ENCODE peak calls at places on chromosomes 11 and 22, in eight cellular contexts. P, I, L, H, O, X, Q and K are unnamed samples.

GRCh38 chr11:8793114-8793777 is 110.7 kb downstream of the RPL27A start:
- DNase-seq in I (peak; percentile 39), O (no peak), H (no peak), X (no peak), Q (no peak), P (no peak), L (no peak), K (no peak)

GRCh38 chr11:13030857-13031256 is 21.7 kb downstream of the RASSF10 start:
- DNase-seq in I (peak; percentile 26), L (peak; percentile 41), O (no peak), P (no peak), H (peak; percentile 88), Q (peak; percentile 89), X (peak; percentile 95), K (no peak)

GRCh38 chr11:59689015-59689414 is 20.2 kb upstream of the PATL1 start:
- DNase-seq in P (no peak), X (no peak), I (no peak), H (no peak), Q (no peak), O (no peak), L (no peak), K (no peak)

GRCh38 chr11:61654397-61654829 is 25.8 kb upstream of the DAGLA start:
- DNase-seq in I (no peak), O (no peak), Q (peak; percentile 33), L (peak; percentile 56), P (no peak), H (no peak), X (no peak), K (no peak)

GRCh38 chr11:17458268-17458667 is 18.4 kb downstream of the ABCC8 start:
- DNase-seq in I (no peak), Q (no peak), X (no peak), O (no peak), L (no peak), H (no peak), P (no peak), K (no peak)

GRCh38 chr11:15745266-15745665 is 611.1 kb downstream of the SOX6 start:
- DNase-seq in H (no peak), Q (no peak), P (peak; percentile 1), O (no peak), L (no peak), X (no peak), I (peak; percentile 7), K (no peak)

GRCh38 chr11:58075781-58076180 is 45.0 kb downstream of the OR6Q1 start:
- DNase-seq in X (no peak), Q (no peak), I (no peak), P (no peak), O (no peak), H (no peak), L (no peak), K (no peak)

GRCh38 chr11:94154095-94154856 is 25.6 kb downstream of the PANX1 start:
- DNase-seq in X (no peak), L (no peak), P (no peak), Q (no peak), O (no peak), I (no peak), H (no peak), K (no peak)

GRCh38 chr22:18994780-18995711 is 59.0 kb upstream of the PRODH start:
- DNase-seq in L (no peak), O (no peak), X (no peak), I (no peak), H (no peak), P (peak; percentile 43), Q (peak; percentile 36), K (no peak)

GRCh38 chr11:121348220-121348875 is 55.8 kb downstream of the SC5D start:
- DNase-seq in P (no peak), H (no peak), L (no peak), Q (no peak), O (no peak), X (no peak), I (no peak), K (no peak)

GRCh38 chr11:60378359-60378758 is at the start of gene MS4A7:
- DNase-seq in P (no peak), Q (peak; percentile 21), X (no peak), H (no peak), I (no peak), L (peak; percentile 24), O (no peak), K (no peak)

DNA sequence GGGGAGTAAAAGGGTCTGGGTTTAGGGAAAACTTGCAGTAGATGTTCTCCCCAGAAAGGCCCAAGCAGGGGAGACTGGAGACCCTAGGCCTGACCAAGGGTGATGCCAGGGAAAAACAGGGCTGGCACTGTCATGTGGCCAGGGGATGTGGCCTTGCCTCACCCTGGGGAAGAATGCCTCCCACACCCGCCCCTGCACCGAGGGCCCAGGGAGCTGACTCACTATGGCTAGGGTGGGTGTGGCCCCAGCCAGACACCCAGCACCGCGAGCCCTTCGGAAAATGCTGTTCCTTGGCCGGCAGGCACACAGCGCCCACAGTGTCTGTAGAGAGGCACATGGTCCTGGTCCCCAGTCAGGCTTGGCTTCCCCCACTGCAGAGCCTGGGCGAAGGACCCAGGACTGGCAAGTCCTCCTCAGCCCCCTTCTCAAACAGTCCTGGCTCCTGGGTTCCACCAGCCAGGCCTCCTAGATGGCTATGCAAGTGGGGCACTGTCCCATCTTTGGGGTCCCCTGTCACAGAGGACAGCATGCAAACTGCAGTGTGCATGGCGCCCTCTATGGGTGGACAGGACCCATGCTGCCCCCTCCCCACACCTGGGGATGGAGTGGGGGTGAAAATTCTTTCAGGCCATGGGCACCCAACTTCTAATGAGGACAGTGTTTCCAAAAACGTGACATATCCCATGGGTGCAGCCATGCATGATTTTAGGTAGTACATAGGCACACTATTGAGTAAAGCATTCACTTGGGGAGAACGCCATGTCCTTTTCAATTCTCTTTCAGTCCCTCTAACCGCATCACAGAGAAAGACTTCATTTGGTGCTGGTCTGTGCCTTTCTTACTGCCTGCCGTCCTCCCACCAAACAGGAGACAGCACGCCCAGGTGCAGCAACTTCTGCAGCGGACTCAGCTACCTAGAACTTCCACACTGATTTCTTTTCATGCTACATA is 15.2 kb downstream of the TMPRSS5 start:
- DNase-seq in Q (no peak), P (peak; percentile 84), L (no peak), O (no peak), I (no peak), X (peak; percentile 75), H (no peak), K (peak; percentile 75)
- TF ChIP-seq POLR2A in Q (no peak), P (no peak), L (no peak), O (no peak), I (no peak), X (no peak), H (no peak), K (peak; percentile 17)

GRCh38 chr22:38953577-38954413 is 3.6 kb upstream of the APOBEC3A start:
- DNase-seq in I (no peak), H (no peak), P (peak; percentile 65), Q (no peak), X (no peak), L (no peak), O (no peak), K (peak; percentile 83)
- TF ChIP-seq POLR2A in I (no peak), H (no peak), P (no peak), Q (no peak), X (no peak), L (no peak), O (no peak), K (no peak)

GRCh38 chr11:688681-689080 is 6.3 kb downstream of the DEAF1 start:
- DNase-seq in O (no peak), Q (no peak), X (no peak), I (no peak), H (no peak), P (no peak), L (no peak), K (no peak)

GRCh38 chr11:691710-692590 is 3.1 kb downstream of the DEAF1 start:
- DNase-seq in O (no peak), X (no peak), I (no peak), L (no peak), Q (no peak), H (no peak), P (no peak), K (no peak)

GRCh38 chr11:689630-690029 is 5.4 kb downstream of the DEAF1 start:
- DNase-seq in L (no peak), H (peak; percentile 60), I (peak; percentile 87), Q (no peak), X (no peak), O (no peak), P (no peak), K (no peak)

GRCh38 chr11:692824-693414 is 2.1 kb downstream of the DEAF1 start:
- DNase-seq in Q (no peak), H (peak; percentile 56), X (no peak), O (no peak), I (no peak), L (no peak), P (no peak), K (no peak)

DNA sequence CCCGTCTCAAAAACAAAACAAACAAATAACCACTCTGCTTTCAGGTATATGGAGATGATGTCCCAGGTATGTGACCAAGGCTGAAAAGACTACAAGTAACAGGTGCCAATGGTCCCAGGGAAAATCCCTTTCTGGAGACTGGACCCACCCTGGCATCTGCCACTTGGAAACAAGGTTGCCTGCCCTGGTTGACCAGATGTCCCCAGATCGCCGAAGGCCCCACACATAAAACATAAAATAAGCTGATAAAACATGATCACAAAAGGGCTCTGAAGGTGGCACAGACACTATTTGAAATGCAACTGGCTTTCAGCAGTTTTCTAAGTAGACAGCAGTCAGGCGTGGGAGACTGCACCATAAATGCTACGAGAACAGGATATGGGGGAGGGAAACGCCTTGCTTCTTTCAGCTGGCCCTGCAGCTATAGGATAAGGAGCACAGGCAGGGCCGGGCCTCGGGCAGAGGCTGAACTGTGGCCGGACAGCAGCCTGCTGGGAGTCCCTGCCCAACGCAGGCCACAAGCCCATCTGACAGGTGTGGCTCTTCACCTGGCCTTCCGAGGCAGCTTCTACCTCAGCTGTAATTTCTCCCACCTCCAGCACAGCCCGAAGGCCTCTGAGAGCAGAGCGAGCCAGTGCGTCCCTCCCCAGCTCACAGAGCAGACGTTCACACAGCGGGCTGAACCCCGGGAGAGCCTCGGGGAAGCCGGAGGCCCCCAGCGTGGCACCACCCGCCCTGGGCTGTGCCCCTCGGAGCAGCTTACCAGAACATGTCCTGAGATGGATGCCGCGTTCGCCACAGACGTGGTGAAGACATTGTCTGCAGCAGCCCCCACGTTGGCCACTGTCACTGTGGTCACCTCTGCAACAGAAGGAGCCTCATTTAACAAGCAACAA is 4.0 kb downstream of the DEAF1 start:
- DNase-seq in Q (no peak), X (no peak), P (no peak), L (no peak), I (peak; percentile 45), O (no peak), H (no peak), K (peak; percentile 73)
- TF ChIP-seq POLR2A in Q (no peak), X (no peak), P (no peak), L (no peak), I (no peak), O (no peak), H (no peak), K (no peak)

DNA sequence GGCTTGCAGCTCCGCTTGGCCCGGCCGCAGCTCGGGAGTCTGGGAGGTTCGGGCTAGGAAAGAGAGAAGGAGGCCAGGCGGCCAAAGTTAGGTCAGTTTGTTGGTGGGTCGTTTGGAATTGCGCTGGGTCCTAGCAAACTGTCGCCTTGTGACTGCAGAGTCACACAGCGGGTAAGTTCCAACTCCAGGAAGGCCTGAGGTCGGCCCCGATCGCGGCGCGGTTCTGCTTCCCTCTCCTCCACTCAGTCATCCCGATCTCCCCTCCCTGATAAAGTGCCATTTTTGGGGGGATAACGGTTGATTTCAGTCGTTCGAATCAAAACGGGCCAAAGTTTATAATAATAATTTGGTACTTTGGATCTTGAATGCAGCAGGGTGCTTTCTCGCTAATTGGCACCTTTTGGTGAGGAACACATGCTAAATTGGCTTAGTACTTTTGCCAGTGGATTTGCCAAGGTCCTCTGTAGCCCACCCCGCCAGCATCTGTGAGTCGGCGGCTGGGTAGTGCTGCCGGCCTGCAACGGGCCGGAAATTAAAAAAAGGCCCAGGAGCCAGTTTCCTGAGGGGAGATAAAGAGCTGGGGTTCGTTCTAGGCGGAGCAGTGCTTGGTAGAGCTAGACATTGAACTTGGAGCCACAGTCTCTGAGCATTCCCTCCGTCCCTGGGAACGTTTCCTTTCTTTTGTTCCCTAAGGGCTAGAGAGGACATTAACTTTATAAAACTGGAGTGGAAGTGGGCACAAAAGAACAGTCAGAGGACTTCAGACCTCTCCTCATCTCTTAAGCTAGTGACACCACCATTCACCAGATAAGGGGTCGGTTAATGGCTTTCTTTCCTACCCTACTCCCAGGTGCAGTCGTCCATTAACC is 927 bp downstream of the UBE2L3 start:
- DNase-seq in X (no peak), H (peak; percentile 13), O (no peak), L (no peak), Q (peak; percentile 23), P (peak; percentile 19), I (peak; percentile 57), K (peak; percentile 75)
- TF ChIP-seq POLR2A in X (no peak), H (no peak), O (no peak), L (no peak), Q (no peak), P (no peak), I (peak; percentile 64), K (no peak)